ENCODE peak calls at places on chromosomes 12 and 14, in ten cellular contexts. One of them, this sample, is unnamed.

GRCh38 chr12:10283028-10283427 is 24.6 kb upstream of the KLRD1 start:
- DNase-seq in amniotic stem cell: no peak
- DNase-seq in activated CD4-positive, alpha-beta T cell treated with anti-CD3 and anti-CD28 coated beads, Interleukin-2, amount 50 U/mL, for 4 hours: no peak
- DNase-seq in HCEC 1CT: no peak
- DNase-seq in fibroblast of the aortic adventitia: no peak
- DNase-seq in activated T-cell treated with anti-CD3 and anti-CD28 coated beads for 1 hour: no peak
- DNase-seq in transverse colon: no peak
- DNase-seq in stimulated activated CD8-positive, alpha-beta memory T cell treated with anti-CD3 and anti-CD28 coated beads, Interleukin-12 subunit alpha, Interleukin-12 subunit beta, amount 100 ng/mL, for 1 hour: no peak
- DNase-seq in hypothalamus: no peak
- DNase-seq in H54: no peak
- DNase-seq in this sample: no peak

GRCh38 chr14:22502007-22502406 is 87.0 kb downstream of the DAD1 start:
- DNase-seq in amniotic stem cell: no peak
- DNase-seq in activated CD4-positive, alpha-beta T cell treated with anti-CD3 and anti-CD28 coated beads, Interleukin-2, amount 50 U/mL, for 4 hours: no peak
- DNase-seq in HCEC 1CT: no peak
- DNase-seq in fibroblast of the aortic adventitia: peak
- DNase-seq in activated T-cell treated with anti-CD3 and anti-CD28 coated beads for 1 hour: no peak
- DNase-seq in transverse colon: no peak
- DNase-seq in stimulated activated CD8-positive, alpha-beta memory T cell treated with anti-CD3 and anti-CD28 coated beads, Interleukin-12 subunit alpha, Interleukin-12 subunit beta, amount 100 ng/mL, for 1 hour: no peak
- DNase-seq in hypothalamus: no peak
- DNase-seq in H54: no peak
- DNase-seq in this sample: no peak

GRCh38 chr12:48826209-48826855 is 8.0 kb downstream of the CACNB3 start:
- DNase-seq in amniotic stem cell: no peak
- DNase-seq in activated CD4-positive, alpha-beta T cell treated with anti-CD3 and anti-CD28 coated beads, Interleukin-2, amount 50 U/mL, for 4 hours: no peak
- DNase-seq in HCEC 1CT: no peak
- DNase-seq in fibroblast of the aortic adventitia: no peak
- DNase-seq in activated T-cell treated with anti-CD3 and anti-CD28 coated beads for 1 hour: no peak
- DNase-seq in transverse colon: no peak
- DNase-seq in stimulated activated CD8-positive, alpha-beta memory T cell treated with anti-CD3 and anti-CD28 coated beads, Interleukin-12 subunit alpha, Interleukin-12 subunit beta, amount 100 ng/mL, for 1 hour: no peak
- DNase-seq in hypothalamus: no peak
- DNase-seq in H54: no peak
- DNase-seq in this sample: no peak

GRCh38 chr12:110073049-110073831 is 24.9 kb upstream of the C12orf76 start:
- DNase-seq in amniotic stem cell: no peak
- DNase-seq in activated CD4-positive, alpha-beta T cell treated with anti-CD3 and anti-CD28 coated beads, Interleukin-2, amount 50 U/mL, for 4 hours: peak
- DNase-seq in HCEC 1CT: no peak
- DNase-seq in fibroblast of the aortic adventitia: no peak
- DNase-seq in activated T-cell treated with anti-CD3 and anti-CD28 coated beads for 1 hour: peak
- DNase-seq in transverse colon: peak
- DNase-seq in stimulated activated CD8-positive, alpha-beta memory T cell treated with anti-CD3 and anti-CD28 coated beads, Interleukin-12 subunit alpha, Interleukin-12 subunit beta, amount 100 ng/mL, for 1 hour: no peak
- DNase-seq in hypothalamus: peak
- DNase-seq in H54: peak
- DNase-seq in this sample: peak

GRCh38 chr12:4274396-4274959 is 916 bp downstream of the CCND2 start:
- DNase-seq in amniotic stem cell: no peak
- DNase-seq in activated CD4-positive, alpha-beta T cell treated with anti-CD3 and anti-CD28 coated beads, Interleukin-2, amount 50 U/mL, for 4 hours: no peak
- DNase-seq in HCEC 1CT: peak
- DNase-seq in fibroblast of the aortic adventitia: no peak
- DNase-seq in activated T-cell treated with anti-CD3 and anti-CD28 coated beads for 1 hour: peak
- DNase-seq in transverse colon: no peak
- DNase-seq in stimulated activated CD8-positive, alpha-beta memory T cell treated with anti-CD3 and anti-CD28 coated beads, Interleukin-12 subunit alpha, Interleukin-12 subunit beta, amount 100 ng/mL, for 1 hour: no peak
- DNase-seq in hypothalamus: no peak
- DNase-seq in H54: no peak
- DNase-seq in this sample: no peak

GRCh38 chr14:102016420-102017090 is 52.2 kb downstream of the DYNC1H1 start:
- DNase-seq in amniotic stem cell: no peak
- DNase-seq in activated CD4-positive, alpha-beta T cell treated with anti-CD3 and anti-CD28 coated beads, Interleukin-2, amount 50 U/mL, for 4 hours: no peak
- DNase-seq in HCEC 1CT: no peak
- DNase-seq in fibroblast of the aortic adventitia: no peak
- DNase-seq in activated T-cell treated with anti-CD3 and anti-CD28 coated beads for 1 hour: no peak
- DNase-seq in transverse colon: no peak
- DNase-seq in stimulated activated CD8-positive, alpha-beta memory T cell treated with anti-CD3 and anti-CD28 coated beads, Interleukin-12 subunit alpha, Interleukin-12 subunit beta, amount 100 ng/mL, for 1 hour: no peak
- DNase-seq in hypothalamus: no peak
- DNase-seq in H54: no peak
- DNase-seq in this sample: no peak

GRCh38 chr14:50862171-50862570 is 9.7 kb upstream of the ABHD12B start:
- DNase-seq in amniotic stem cell: no peak
- DNase-seq in activated CD4-positive, alpha-beta T cell treated with anti-CD3 and anti-CD28 coated beads, Interleukin-2, amount 50 U/mL, for 4 hours: no peak
- DNase-seq in HCEC 1CT: no peak
- DNase-seq in fibroblast of the aortic adventitia: peak
- DNase-seq in activated T-cell treated with anti-CD3 and anti-CD28 coated beads for 1 hour: no peak
- DNase-seq in transverse colon: no peak
- DNase-seq in stimulated activated CD8-positive, alpha-beta memory T cell treated with anti-CD3 and anti-CD28 coated beads, Interleukin-12 subunit alpha, Interleukin-12 subunit beta, amount 100 ng/mL, for 1 hour: no peak
- DNase-seq in hypothalamus: no peak
- DNase-seq in H54: no peak
- DNase-seq in this sample: no peak

GRCh38 chr14:75879031-75879430 is 102.8 kb downstream of the TGFB3 start:
- DNase-seq in amniotic stem cell: peak
- DNase-seq in activated CD4-positive, alpha-beta T cell treated with anti-CD3 and anti-CD28 coated beads, Interleukin-2, amount 50 U/mL, for 4 hours: no peak
- DNase-seq in HCEC 1CT: peak
- DNase-seq in fibroblast of the aortic adventitia: peak
- DNase-seq in activated T-cell treated with anti-CD3 and anti-CD28 coated beads for 1 hour: no peak
- DNase-seq in transverse colon: no peak
- DNase-seq in stimulated activated CD8-positive, alpha-beta memory T cell treated with anti-CD3 and anti-CD28 coated beads, Interleukin-12 subunit alpha, Interleukin-12 subunit beta, amount 100 ng/mL, for 1 hour: no peak
- DNase-seq in hypothalamus: no peak
- DNase-seq in H54: no peak
- DNase-seq in this sample: no peak

GRCh38 chr14:56333361-56334279 is 215.4 kb downstream of the PELI2 start:
- DNase-seq in amniotic stem cell: peak
- DNase-seq in activated CD4-positive, alpha-beta T cell treated with anti-CD3 and anti-CD28 coated beads, Interleukin-2, amount 50 U/mL, for 4 hours: no peak
- DNase-seq in HCEC 1CT: peak
- DNase-seq in fibroblast of the aortic adventitia: peak
- DNase-seq in activated T-cell treated with anti-CD3 and anti-CD28 coated beads for 1 hour: no peak
- DNase-seq in transverse colon: no peak
- DNase-seq in stimulated activated CD8-positive, alpha-beta memory T cell treated with anti-CD3 and anti-CD28 coated beads, Interleukin-12 subunit alpha, Interleukin-12 subunit beta, amount 100 ng/mL, for 1 hour: no peak
- DNase-seq in hypothalamus: no peak
- DNase-seq in H54: peak
- DNase-seq in this sample: no peak

GRCh38 chr14:96285667-96286066 is 29.7 kb downstream of the BDKRB1 start:
- DNase-seq in amniotic stem cell: no peak
- DNase-seq in activated CD4-positive, alpha-beta T cell treated with anti-CD3 and anti-CD28 coated beads, Interleukin-2, amount 50 U/mL, for 4 hours: no peak
- DNase-seq in HCEC 1CT: no peak
- DNase-seq in fibroblast of the aortic adventitia: no peak
- DNase-seq in activated T-cell treated with anti-CD3 and anti-CD28 coated beads for 1 hour: no peak
- DNase-seq in transverse colon: no peak
- DNase-seq in stimulated activated CD8-positive, alpha-beta memory T cell treated with anti-CD3 and anti-CD28 coated beads, Interleukin-12 subunit alpha, Interleukin-12 subunit beta, amount 100 ng/mL, for 1 hour: no peak
- DNase-seq in hypothalamus: no peak
- DNase-seq in H54: no peak
- DNase-seq in this sample: no peak

GRCh38 chr12:64610092-64610659 is at the start of gene RASSF3:
- DNase-seq in amniotic stem cell: no peak
- DNase-seq in activated CD4-positive, alpha-beta T cell treated with anti-CD3 and anti-CD28 coated beads, Interleukin-2, amount 50 U/mL, for 4 hours: peak
- DNase-seq in HCEC 1CT: peak
- DNase-seq in fibroblast of the aortic adventitia: peak
- DNase-seq in activated T-cell treated with anti-CD3 and anti-CD28 coated beads for 1 hour: peak
- DNase-seq in transverse colon: peak
- DNase-seq in stimulated activated CD8-positive, alpha-beta memory T cell treated with anti-CD3 and anti-CD28 coated beads, Interleukin-12 subunit alpha, Interleukin-12 subunit beta, amount 100 ng/mL, for 1 hour: peak
- DNase-seq in hypothalamus: peak
- DNase-seq in H54: peak
- DNase-seq in this sample: no peak

GRCh38 chr14:94469261-94469660 is 6.7 kb downstream of the SERPINA9 start:
- DNase-seq in amniotic stem cell: no peak
- DNase-seq in activated CD4-positive, alpha-beta T cell treated with anti-CD3 and anti-CD28 coated beads, Interleukin-2, amount 50 U/mL, for 4 hours: no peak
- DNase-seq in HCEC 1CT: no peak
- DNase-seq in fibroblast of the aortic adventitia: no peak
- DNase-seq in activated T-cell treated with anti-CD3 and anti-CD28 coated beads for 1 hour: no peak
- DNase-seq in transverse colon: no peak
- DNase-seq in stimulated activated CD8-positive, alpha-beta memory T cell treated with anti-CD3 and anti-CD28 coated beads, Interleukin-12 subunit alpha, Interleukin-12 subunit beta, amount 100 ng/mL, for 1 hour: no peak
- DNase-seq in hypothalamus: no peak
- DNase-seq in H54: no peak
- DNase-seq in this sample: no peak

GRCh38 chr14:74085047-74085637 is 386 bp downstream of the LIN52 start:
- DNase-seq in amniotic stem cell: peak
- DNase-seq in activated CD4-positive, alpha-beta T cell treated with anti-CD3 and anti-CD28 coated beads, Interleukin-2, amount 50 U/mL, for 4 hours: no peak
- DNase-seq in HCEC 1CT: peak
- DNase-seq in fibroblast of the aortic adventitia: no peak
- DNase-seq in activated T-cell treated with anti-CD3 and anti-CD28 coated beads for 1 hour: no peak
- DNase-seq in transverse colon: no peak
- DNase-seq in stimulated activated CD8-positive, alpha-beta memory T cell treated with anti-CD3 and anti-CD28 coated beads, Interleukin-12 subunit alpha, Interleukin-12 subunit beta, amount 100 ng/mL, for 1 hour: no peak
- DNase-seq in hypothalamus: peak
- DNase-seq in H54: peak
- DNase-seq in this sample: no peak

GRCh38 chr12:11765421-11765816 is 115.9 kb downstream of the ETV6 start:
- DNase-seq in amniotic stem cell: no peak
- DNase-seq in activated CD4-positive, alpha-beta T cell treated with anti-CD3 and anti-CD28 coated beads, Interleukin-2, amount 50 U/mL, for 4 hours: no peak
- DNase-seq in HCEC 1CT: no peak
- DNase-seq in fibroblast of the aortic adventitia: peak
- DNase-seq in activated T-cell treated with anti-CD3 and anti-CD28 coated beads for 1 hour: no peak
- DNase-seq in transverse colon: no peak
- DNase-seq in stimulated activated CD8-positive, alpha-beta memory T cell treated with anti-CD3 and anti-CD28 coated beads, Interleukin-12 subunit alpha, Interleukin-12 subunit beta, amount 100 ng/mL, for 1 hour: no peak
- DNase-seq in hypothalamus: no peak
- DNase-seq in H54: no peak
- DNase-seq in this sample: no peak

GRCh38 chr12:88291498-88292131 is 149.5 kb downstream of the TMTC3 start:
- DNase-seq in amniotic stem cell: no peak
- DNase-seq in activated CD4-positive, alpha-beta T cell treated with anti-CD3 and anti-CD28 coated beads, Interleukin-2, amount 50 U/mL, for 4 hours: no peak
- DNase-seq in HCEC 1CT: peak
- DNase-seq in fibroblast of the aortic adventitia: peak
- DNase-seq in activated T-cell treated with anti-CD3 and anti-CD28 coated beads for 1 hour: no peak
- DNase-seq in transverse colon: no peak
- DNase-seq in stimulated activated CD8-positive, alpha-beta memory T cell treated with anti-CD3 and anti-CD28 coated beads, Interleukin-12 subunit alpha, Interleukin-12 subunit beta, amount 100 ng/mL, for 1 hour: no peak
- DNase-seq in hypothalamus: no peak
- DNase-seq in H54: no peak
- DNase-seq in this sample: no peak

GRCh38 chr14:67650694-67651093 is 23.7 kb downstream of the VTI1B start:
- DNase-seq in amniotic stem cell: no peak
- DNase-seq in activated CD4-positive, alpha-beta T cell treated with anti-CD3 and anti-CD28 coated beads, Interleukin-2, amount 50 U/mL, for 4 hours: no peak
- DNase-seq in HCEC 1CT: peak
- DNase-seq in fibroblast of the aortic adventitia: peak
- DNase-seq in activated T-cell treated with anti-CD3 and anti-CD28 coated beads for 1 hour: no peak
- DNase-seq in transverse colon: no peak
- DNase-seq in stimulated activated CD8-positive, alpha-beta memory T cell treated with anti-CD3 and anti-CD28 coated beads, Interleukin-12 subunit alpha, Interleukin-12 subunit beta, amount 100 ng/mL, for 1 hour: no peak
- DNase-seq in hypothalamus: no peak
- DNase-seq in H54: no peak
- DNase-seq in this sample: no peak

GRCh38 chr12:92334552-92334951 is 188.9 kb upstream of the BTG1 start:
- DNase-seq in amniotic stem cell: no peak
- DNase-seq in activated CD4-positive, alpha-beta T cell treated with anti-CD3 and anti-CD28 coated beads, Interleukin-2, amount 50 U/mL, for 4 hours: no peak
- DNase-seq in HCEC 1CT: no peak
- DNase-seq in fibroblast of the aortic adventitia: no peak
- DNase-seq in activated T-cell treated with anti-CD3 and anti-CD28 coated beads for 1 hour: no peak
- DNase-seq in transverse colon: no peak
- DNase-seq in stimulated activated CD8-positive, alpha-beta memory T cell treated with anti-CD3 and anti-CD28 coated beads, Interleukin-12 subunit alpha, Interleukin-12 subunit beta, amount 100 ng/mL, for 1 hour: no peak
- DNase-seq in hypothalamus: no peak
- DNase-seq in H54: no peak
- DNase-seq in this sample: no peak

GRCh38 chr12:13085968-13086686 is 17.3 kb downstream of the GSG1 start:
- DNase-seq in amniotic stem cell: no peak
- DNase-seq in activated CD4-positive, alpha-beta T cell treated with anti-CD3 and anti-CD28 coated beads, Interleukin-2, amount 50 U/mL, for 4 hours: no peak
- DNase-seq in HCEC 1CT: no peak
- DNase-seq in fibroblast of the aortic adventitia: peak
- DNase-seq in activated T-cell treated with anti-CD3 and anti-CD28 coated beads for 1 hour: no peak
- DNase-seq in transverse colon: no peak
- DNase-seq in stimulated activated CD8-positive, alpha-beta memory T cell treated with anti-CD3 and anti-CD28 coated beads, Interleukin-12 subunit alpha, Interleukin-12 subunit beta, amount 100 ng/mL, for 1 hour: no peak
- DNase-seq in hypothalamus: no peak
- DNase-seq in H54: no peak
- DNase-seq in this sample: no peak

GRCh38 chr12:41531147-41531829 is 343.2 kb downstream of the PDZRN4 start:
- DNase-seq in amniotic stem cell: no peak
- DNase-seq in activated CD4-positive, alpha-beta T cell treated with anti-CD3 and anti-CD28 coated beads, Interleukin-2, amount 50 U/mL, for 4 hours: no peak
- DNase-seq in HCEC 1CT: no peak
- DNase-seq in fibroblast of the aortic adventitia: no peak
- DNase-seq in activated T-cell treated with anti-CD3 and anti-CD28 coated beads for 1 hour: no peak
- DNase-seq in transverse colon: peak
- DNase-seq in stimulated activated CD8-positive, alpha-beta memory T cell treated with anti-CD3 and anti-CD28 coated beads, Interleukin-12 subunit alpha, Interleukin-12 subunit beta, amount 100 ng/mL, for 1 hour: no peak
- DNase-seq in hypothalamus: peak
- DNase-seq in H54: no peak
- DNase-seq in this sample: peak

GRCh38 chr14:69951935-69952334 is 72.7 kb downstream of the SMOC1 start:
- DNase-seq in amniotic stem cell: no peak
- DNase-seq in activated CD4-positive, alpha-beta T cell treated with anti-CD3 and anti-CD28 coated beads, Interleukin-2, amount 50 U/mL, for 4 hours: no peak
- DNase-seq in HCEC 1CT: no peak
- DNase-seq in fibroblast of the aortic adventitia: no peak
- DNase-seq in activated T-cell treated with anti-CD3 and anti-CD28 coated beads for 1 hour: no peak
- DNase-seq in transverse colon: no peak
- DNase-seq in stimulated activated CD8-positive, alpha-beta memory T cell treated with anti-CD3 and anti-CD28 coated beads, Interleukin-12 subunit alpha, Interleukin-12 subunit beta, amount 100 ng/mL, for 1 hour: no peak
- DNase-seq in hypothalamus: no peak
- DNase-seq in H54: no peak
- DNase-seq in this sample: no peak

GRCh38 chr12:52057958-52058576 is 6.8 kb downstream of the NR4A1 start:
- DNase-seq in amniotic stem cell: no peak
- DNase-seq in activated CD4-positive, alpha-beta T cell treated with anti-CD3 and anti-CD28 coated beads, Interleukin-2, amount 50 U/mL, for 4 hours: no peak
- DNase-seq in HCEC 1CT: no peak
- DNase-seq in fibroblast of the aortic adventitia: no peak
- DNase-seq in activated T-cell treated with anti-CD3 and anti-CD28 coated beads for 1 hour: peak
- DNase-seq in transverse colon: no peak
- DNase-seq in stimulated activated CD8-positive, alpha-beta memory T cell treated with anti-CD3 and anti-CD28 coated beads, Interleukin-12 subunit alpha, Interleukin-12 subunit beta, amount 100 ng/mL, for 1 hour: no peak
- DNase-seq in hypothalamus: no peak
- DNase-seq in H54: no peak
- DNase-seq in this sample: no peak

GRCh38 chr12:68400231-68400829 is 68.2 kb upstream of the MDM1 start:
- DNase-seq in amniotic stem cell: no peak
- DNase-seq in activated CD4-positive, alpha-beta T cell treated with anti-CD3 and anti-CD28 coated beads, Interleukin-2, amount 50 U/mL, for 4 hours: no peak
- DNase-seq in HCEC 1CT: no peak
- DNase-seq in fibroblast of the aortic adventitia: peak
- DNase-seq in activated T-cell treated with anti-CD3 and anti-CD28 coated beads for 1 hour: no peak
- DNase-seq in transverse colon: no peak
- DNase-seq in stimulated activated CD8-positive, alpha-beta memory T cell treated with anti-CD3 and anti-CD28 coated beads, Interleukin-12 subunit alpha, Interleukin-12 subunit beta, amount 100 ng/mL, for 1 hour: no peak
- DNase-seq in hypothalamus: no peak
- DNase-seq in H54: no peak
- DNase-seq in this sample: no peak

GRCh38 chr14:65915125-65915524 is 502.6 kb downstream of the FUT8 start:
- DNase-seq in amniotic stem cell: no peak
- DNase-seq in activated CD4-positive, alpha-beta T cell treated with anti-CD3 and anti-CD28 coated beads, Interleukin-2, amount 50 U/mL, for 4 hours: no peak
- DNase-seq in HCEC 1CT: no peak
- DNase-seq in fibroblast of the aortic adventitia: no peak
- DNase-seq in activated T-cell treated with anti-CD3 and anti-CD28 coated beads for 1 hour: no peak
- DNase-seq in transverse colon: no peak
- DNase-seq in stimulated activated CD8-positive, alpha-beta memory T cell treated with anti-CD3 and anti-CD28 coated beads, Interleukin-12 subunit alpha, Interleukin-12 subunit beta, amount 100 ng/mL, for 1 hour: no peak
- DNase-seq in hypothalamus: no peak
- DNase-seq in H54: no peak
- DNase-seq in this sample: no peak

GRCh38 chr14:59816931-59817330 is 53.6 kb downstream of the RTN1 start:
- DNase-seq in amniotic stem cell: no peak
- DNase-seq in activated CD4-positive, alpha-beta T cell treated with anti-CD3 and anti-CD28 coated beads, Interleukin-2, amount 50 U/mL, for 4 hours: no peak
- DNase-seq in HCEC 1CT: no peak
- DNase-seq in fibroblast of the aortic adventitia: no peak
- DNase-seq in activated T-cell treated with anti-CD3 and anti-CD28 coated beads for 1 hour: no peak
- DNase-seq in transverse colon: no peak
- DNase-seq in stimulated activated CD8-positive, alpha-beta memory T cell treated with anti-CD3 and anti-CD28 coated beads, Interleukin-12 subunit alpha, Interleukin-12 subunit beta, amount 100 ng/mL, for 1 hour: no peak
- DNase-seq in hypothalamus: no peak
- DNase-seq in H54: no peak
- DNase-seq in this sample: no peak

GRCh38 chr14:95490727-95491451 is 25.6 kb downstream of the SYNE3 start:
- DNase-seq in amniotic stem cell: no peak
- DNase-seq in activated CD4-positive, alpha-beta T cell treated with anti-CD3 and anti-CD28 coated beads, Interleukin-2, amount 50 U/mL, for 4 hours: no peak
- DNase-seq in HCEC 1CT: no peak
- DNase-seq in fibroblast of the aortic adventitia: peak
- DNase-seq in activated T-cell treated with anti-CD3 and anti-CD28 coated beads for 1 hour: no peak
- DNase-seq in transverse colon: peak
- DNase-seq in stimulated activated CD8-positive, alpha-beta memory T cell treated with anti-CD3 and anti-CD28 coated beads, Interleukin-12 subunit alpha, Interleukin-12 subunit beta, amount 100 ng/mL, for 1 hour: no peak
- DNase-seq in hypothalamus: no peak
- DNase-seq in H54: no peak
- DNase-seq in this sample: no peak

GRCh38 chr12:48157889-48158370 is 615 bp upstream of the ASB8 start:
- DNase-seq in amniotic stem cell: no peak
- DNase-seq in activated CD4-positive, alpha-beta T cell treated with anti-CD3 and anti-CD28 coated beads, Interleukin-2, amount 50 U/mL, for 4 hours: no peak
- DNase-seq in HCEC 1CT: no peak
- DNase-seq in fibroblast of the aortic adventitia: no peak
- DNase-seq in activated T-cell treated with anti-CD3 and anti-CD28 coated beads for 1 hour: no peak
- DNase-seq in transverse colon: no peak
- DNase-seq in stimulated activated CD8-positive, alpha-beta memory T cell treated with anti-CD3 and anti-CD28 coated beads, Interleukin-12 subunit alpha, Interleukin-12 subunit beta, amount 100 ng/mL, for 1 hour: no peak
- DNase-seq in hypothalamus: no peak
- DNase-seq in H54: no peak
- DNase-seq in this sample: no peak

GRCh38 chr14:70555890-70556289 is 21.1 kb upstream of the ADAM20 start:
- DNase-seq in amniotic stem cell: no peak
- DNase-seq in activated CD4-positive, alpha-beta T cell treated with anti-CD3 and anti-CD28 coated beads, Interleukin-2, amount 50 U/mL, for 4 hours: no peak
- DNase-seq in HCEC 1CT: no peak
- DNase-seq in fibroblast of the aortic adventitia: peak
- DNase-seq in activated T-cell treated with anti-CD3 and anti-CD28 coated beads for 1 hour: no peak
- DNase-seq in transverse colon: no peak
- DNase-seq in stimulated activated CD8-positive, alpha-beta memory T cell treated with anti-CD3 and anti-CD28 coated beads, Interleukin-12 subunit alpha, Interleukin-12 subunit beta, amount 100 ng/mL, for 1 hour: no peak
- DNase-seq in hypothalamus: no peak
- DNase-seq in H54: no peak
- DNase-seq in this sample: no peak

GRCh38 chr14:69316449-69317391 is 56.8 kb downstream of the GALNT16 start:
- DNase-seq in amniotic stem cell: peak
- DNase-seq in activated CD4-positive, alpha-beta T cell treated with anti-CD3 and anti-CD28 coated beads, Interleukin-2, amount 50 U/mL, for 4 hours: no peak
- DNase-seq in HCEC 1CT: peak
- DNase-seq in fibroblast of the aortic adventitia: peak
- DNase-seq in activated T-cell treated with anti-CD3 and anti-CD28 coated beads for 1 hour: no peak
- DNase-seq in transverse colon: peak
- DNase-seq in stimulated activated CD8-positive, alpha-beta memory T cell treated with anti-CD3 and anti-CD28 coated beads, Interleukin-12 subunit alpha, Interleukin-12 subunit beta, amount 100 ng/mL, for 1 hour: no peak
- DNase-seq in hypothalamus: no peak
- DNase-seq in H54: peak
- DNase-seq in this sample: no peak